ENCODE peak calls at places on chromosomes 1 and 21, in four cellular contexts. One of them, this sample, is unnamed.

GRCh38 chr1:75787524-75787923 is 1.5 kb downstream of the RABGGTB start:
- DNase-seq in GM13977: no peak
- DNase-seq in lower leg skin: no peak
- DNase-seq in neural progenitor cell: no peak
- DNase-seq in this sample: peak; percentile 50

GRCh38 chr1:5481889-5482288 is 510.3 kb downstream of the NPHP4 start:
- DNase-seq in neural progenitor cell: peak; percentile 76
- DNase-seq in lower leg skin: no peak
- DNase-seq in GM13977: no peak
- DNase-seq in this sample: peak; percentile 24

GRCh38 chr1:232868793-232869491 is 63.7 kb downstream of the MAP10 start:
- DNase-seq in neural progenitor cell: no peak
- DNase-seq in GM13977: no peak
- DNase-seq in lower leg skin: peak; percentile 54
- DNase-seq in this sample: no peak

GRCh38 chr1:230986976-230987375 is 8.1 kb downstream of the ARV1 start:
- DNase-seq in lower leg skin: no peak
- DNase-seq in GM13977: no peak
- DNase-seq in neural progenitor cell: no peak
- DNase-seq in this sample: no peak

GRCh38 chr1:6544831-6545230 is 9.5 kb downstream of the NOL9 start:
- DNase-seq in neural progenitor cell: no peak
- DNase-seq in GM13977: no peak
- DNase-seq in lower leg skin: no peak
- DNase-seq in this sample: no peak

GRCh38 chr21:34330055-34330454 is 33.8 kb upstream of the KCNE2 start:
- DNase-seq in neural progenitor cell: no peak
- DNase-seq in lower leg skin: no peak
- DNase-seq in GM13977: no peak
- DNase-seq in this sample: no peak

GRCh38 chr1:95369985-95370670 is 136.1 kb downstream of the RWDD3 start:
- DNase-seq in lower leg skin: no peak
- DNase-seq in neural progenitor cell: no peak
- DNase-seq in GM13977: no peak
- DNase-seq in this sample: no peak

GRCh38 chr1:178311164-178311563 is 185.6 kb downstream of the CLEC20A start:
- DNase-seq in GM13977: no peak
- DNase-seq in neural progenitor cell: no peak
- DNase-seq in lower leg skin: no peak
- DNase-seq in this sample: no peak

GRCh38 chr1:56380556-56380955 is 198.8 kb downstream of the PLPP3 start:
- DNase-seq in lower leg skin: no peak
- DNase-seq in GM13977: no peak
- DNase-seq in neural progenitor cell: no peak
- DNase-seq in this sample: no peak

GRCh38 chr21:46035809-46036695 is 54.5 kb downstream of the COL6A1 start:
- DNase-seq in neural progenitor cell: no peak
- DNase-seq in lower leg skin: no peak
- DNase-seq in GM13977: no peak
- DNase-seq in this sample: no peak

GRCh38 chr1:180922637-180923023 is 9.9 kb downstream of the KIAA1614 start:
- DNase-seq in neural progenitor cell: no peak
- DNase-seq in lower leg skin: no peak
- DNase-seq in GM13977: no peak
- DNase-seq in this sample: no peak

GRCh38 chr1:164608651-164609057 is 49.7 kb downstream of the PBX1 start:
- DNase-seq in lower leg skin: no peak
- DNase-seq in GM13977: no peak
- DNase-seq in neural progenitor cell: no peak
- DNase-seq in this sample: no peak

GRCh38 chr1:178151831-178152230 is 57.9 kb downstream of the RASAL2 start:
- DNase-seq in neural progenitor cell: no peak
- DNase-seq in GM13977: no peak
- DNase-seq in lower leg skin: no peak
- DNase-seq in this sample: no peak

GRCh38 chr1:202671388-202671787 is 38.9 kb downstream of the SYT2 start:
- DNase-seq in lower leg skin: no peak
- DNase-seq in neural progenitor cell: no peak
- DNase-seq in GM13977: no peak
- DNase-seq in this sample: no peak

GRCh38 chr1:11620924-11621323 is 33.3 kb downstream of the FBXO2 start:
- DNase-seq in GM13977: no peak
- DNase-seq in lower leg skin: no peak
- DNase-seq in neural progenitor cell: no peak
- DNase-seq in this sample: no peak

GRCh38 chr1:112826217-112826944 is 111.2 kb upstream of the PPM1J start:
- DNase-seq in GM13977: no peak
- DNase-seq in neural progenitor cell: no peak
- DNase-seq in lower leg skin: no peak
- DNase-seq in this sample: no peak

GRCh38 chr1:226808501-226808900 is 61.9 kb upstream of the PSEN2 start:
- DNase-seq in lower leg skin: no peak
- DNase-seq in neural progenitor cell: no peak
- DNase-seq in GM13977: no peak
- DNase-seq in this sample: no peak

GRCh38 chr1:48677306-48678287 is 99.1 kb downstream of the BEND5 start:
- DNase-seq in lower leg skin: peak; percentile 43
- DNase-seq in neural progenitor cell: peak; percentile 89
- DNase-seq in GM13977: peak; percentile 58
- DNase-seq in this sample: peak; percentile 75

GRCh38 chr1:165129568-165130164 is 226.8 kb downstream of the LMX1A start:
- DNase-seq in neural progenitor cell: peak; percentile 93
- DNase-seq in GM13977: peak; percentile 33
- DNase-seq in lower leg skin: peak; percentile 24
- DNase-seq in this sample: peak; percentile 43

GRCh38 chr1:227885135-227885647 is 62.5 kb downstream of the WNT9A start:
- DNase-seq in neural progenitor cell: no peak
- DNase-seq in GM13977: peak; percentile 14
- DNase-seq in lower leg skin: peak; percentile 13
- DNase-seq in this sample: no peak

GRCh38 chr1:153752561-153753195 is 22.5 kb upstream of the SLC27A3 start:
- DNase-seq in neural progenitor cell: no peak
- DNase-seq in GM13977: no peak
- DNase-seq in lower leg skin: peak; percentile 66
- DNase-seq in this sample: no peak

GRCh38 chr1:116664366-116664983 is 3.1 kb downstream of the IGSF3 start:
- DNase-seq in lower leg skin: no peak
- DNase-seq in GM13977: no peak
- DNase-seq in neural progenitor cell: no peak
- DNase-seq in this sample: no peak

GRCh38 chr1:178055093-178055492 is 38.8 kb upstream of the RASAL2 start:
- DNase-seq in neural progenitor cell: peak; percentile 57
- DNase-seq in lower leg skin: no peak
- DNase-seq in GM13977: no peak
- DNase-seq in this sample: peak; percentile 4

GRCh38 chr1:28259935-28260802 is 851 bp downstream of the SESN2 start:
- DNase-seq in neural progenitor cell: peak; percentile 97
- DNase-seq in GM13977: peak; percentile 40
- DNase-seq in lower leg skin: peak; percentile 56
- DNase-seq in this sample: no peak

GRCh38 chr1:147837129-147837776 is 65.3 kb upstream of the GJA8 start:
- DNase-seq in neural progenitor cell: peak; percentile 15
- DNase-seq in lower leg skin: no peak
- DNase-seq in GM13977: no peak
- DNase-seq in this sample: no peak

GRCh38 chr1:100622966-100623762 is 85.2 kb downstream of the GPR88 start:
- DNase-seq in lower leg skin: no peak
- DNase-seq in neural progenitor cell: no peak
- DNase-seq in GM13977: no peak
- DNase-seq in this sample: no peak

GRCh38 chr1:70455291-70455690 is 44.2 kb downstream of the CTH start:
- DNase-seq in neural progenitor cell: no peak
- DNase-seq in GM13977: no peak
- DNase-seq in lower leg skin: no peak
- DNase-seq in this sample: no peak

GRCh38 chr1:29753244-29753643 is 516.9 kb downstream of the PTPRU start:
- DNase-seq in lower leg skin: no peak
- DNase-seq in GM13977: no peak
- DNase-seq in neural progenitor cell: no peak
- DNase-seq in this sample: no peak

GRCh38 chr1:158153781-158154444 is 26.8 kb upstream of the CD1D start:
- DNase-seq in GM13977: no peak
- DNase-seq in neural progenitor cell: no peak
- DNase-seq in lower leg skin: no peak
- DNase-seq in this sample: no peak

GRCh38 chr21:26469789-26470188 is 103.3 kb downstream of the CYYR1 start:
- DNase-seq in GM13977: no peak
- DNase-seq in lower leg skin: peak; percentile 71
- DNase-seq in neural progenitor cell: no peak
- DNase-seq in this sample: no peak

GRCh38 chr1:150551784-150552691 is 2.8 kb downstream of the ADAMTSL4 start:
- DNase-seq in lower leg skin: peak; percentile 93
- DNase-seq in neural progenitor cell: peak; percentile 46
- DNase-seq in GM13977: no peak
- DNase-seq in this sample: no peak

GRCh38 chr1:242523968-242524570 is 428 bp downstream of the PLD5 start:
- DNase-seq in lower leg skin: no peak
- DNase-seq in GM13977: peak; percentile 67
- DNase-seq in neural progenitor cell: peak; percentile 85
- DNase-seq in this sample: no peak

GRCh38 chr1:27789511-27790154 is 16.6 kb downstream of the STX12 start:
- DNase-seq in lower leg skin: no peak
- DNase-seq in neural progenitor cell: no peak
- DNase-seq in GM13977: no peak
- DNase-seq in this sample: no peak

DNA sequence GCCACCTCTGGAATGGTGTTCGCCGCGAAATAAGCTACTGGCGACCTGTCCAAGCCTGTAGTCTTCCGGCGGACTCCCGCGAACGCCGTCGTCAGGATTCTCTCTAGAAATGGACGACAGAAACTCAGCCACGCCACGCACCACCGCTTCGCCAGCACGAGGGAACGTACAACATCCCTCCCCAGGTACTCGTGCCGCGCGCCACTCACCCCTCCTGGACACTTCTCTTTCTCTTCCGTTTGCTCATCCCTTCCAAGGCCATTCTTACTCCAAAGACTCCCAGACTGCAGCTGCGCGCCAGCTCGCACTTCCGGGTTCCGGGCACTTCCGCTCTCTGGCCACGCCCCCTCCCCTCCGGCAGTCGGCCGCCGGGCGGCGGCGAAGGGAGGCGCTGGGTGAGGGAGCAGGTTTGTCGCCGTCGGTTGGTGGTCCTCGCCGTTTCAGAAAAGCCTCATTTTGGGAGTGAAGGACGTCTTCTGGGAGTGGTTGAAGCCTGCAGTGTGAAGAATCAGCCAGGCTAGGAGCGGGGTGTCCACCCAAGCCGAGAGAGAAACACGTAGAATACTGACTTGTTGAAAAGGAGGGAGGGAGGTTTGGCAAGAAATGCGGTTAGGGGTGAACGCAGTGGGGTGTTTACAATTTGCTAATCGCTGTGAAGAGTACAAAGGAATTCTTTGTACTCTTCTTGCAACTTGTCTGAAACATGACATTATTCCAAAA is at the start of gene RBM34:
- DNase-seq in neural progenitor cell: peak; percentile 96
- DNase-seq in lower leg skin: peak; percentile 90
- DNase-seq in GM13977: peak; percentile 90
- DNase-seq in this sample: peak; percentile 92
- TF ChIP-seq CTCF in neural progenitor cell: peak; percentile 24
- TF ChIP-seq CTCF in lower leg skin: no peak
- TF ChIP-seq CTCF in GM13977: no peak
- TF ChIP-seq CTCF in this sample: peak; percentile 38

DNA sequence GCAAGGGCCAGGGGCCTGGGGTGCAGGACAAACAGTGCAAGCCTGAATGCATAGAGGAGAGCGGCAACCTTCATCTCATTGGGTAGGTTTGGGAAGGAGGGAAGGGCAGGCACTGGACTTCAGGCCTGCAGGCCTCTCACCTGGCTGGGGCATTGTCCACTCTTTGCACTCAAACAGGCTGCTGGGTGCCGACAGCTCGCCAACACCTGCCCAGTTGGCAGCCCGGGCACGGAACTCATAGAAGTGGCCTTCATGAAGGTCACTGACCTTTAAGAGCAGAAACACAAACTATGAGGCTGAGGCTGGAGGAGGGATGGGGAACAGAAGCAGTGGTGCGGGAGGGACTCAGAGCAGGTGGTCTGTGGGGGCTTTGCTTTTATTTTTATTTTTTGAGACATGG is 30.7 kb downstream of the MYOM3 start:
- DNase-seq in neural progenitor cell: no peak
- DNase-seq in GM13977: no peak
- DNase-seq in lower leg skin: no peak
- DNase-seq in this sample: no peak
- TF ChIP-seq CTCF in neural progenitor cell: no peak
- TF ChIP-seq CTCF in GM13977: no peak
- TF ChIP-seq CTCF in lower leg skin: no peak
- TF ChIP-seq CTCF in this sample: no peak

DNA sequence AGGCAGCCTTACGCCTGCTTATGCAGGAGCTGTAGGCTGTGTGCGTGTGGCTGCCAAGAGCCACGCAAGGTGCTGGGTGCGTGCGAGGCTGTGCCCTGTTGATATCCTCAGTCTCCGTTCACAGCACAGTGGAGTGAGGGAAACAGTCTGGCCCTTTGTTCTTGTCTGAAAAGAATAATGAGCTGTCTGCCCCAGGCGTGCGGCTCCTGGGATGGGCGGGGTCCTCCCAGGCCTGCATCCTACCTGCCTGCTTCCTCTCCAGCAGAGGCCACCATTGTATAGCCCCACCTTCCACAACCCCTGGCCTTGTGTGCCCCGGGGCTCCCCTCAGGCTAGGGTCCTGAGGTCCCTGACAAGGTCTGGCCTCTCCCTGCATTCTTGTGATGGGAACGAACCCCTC is 46.9 kb upstream of the KDM4A start:
- DNase-seq in lower leg skin: no peak
- DNase-seq in neural progenitor cell: no peak
- DNase-seq in GM13977: no peak
- DNase-seq in this sample: no peak
- TF ChIP-seq CTCF in lower leg skin: no peak
- TF ChIP-seq CTCF in neural progenitor cell: no peak
- TF ChIP-seq CTCF in GM13977: no peak
- TF ChIP-seq CTCF in this sample: no peak

GRCh38 chr1:190453550-190453949 is 24.1 kb downstream of the BRINP3 start:
- DNase-seq in neural progenitor cell: no peak
- DNase-seq in GM13977: no peak
- DNase-seq in lower leg skin: no peak
- DNase-seq in this sample: peak; percentile 8
- TF ChIP-seq CTCF in neural progenitor cell: no peak
- TF ChIP-seq CTCF in GM13977: no peak
- TF ChIP-seq CTCF in lower leg skin: no peak
- TF ChIP-seq CTCF in this sample: peak; percentile 62

GRCh38 chr1:179365342-179366092 is at the start of gene AXDND1:
- DNase-seq in GM13977: peak; percentile 87
- DNase-seq in lower leg skin: peak; percentile 86
- DNase-seq in neural progenitor cell: peak; percentile 81
- DNase-seq in this sample: peak; percentile 91
- TF ChIP-seq CTCF in GM13977: no peak
- TF ChIP-seq CTCF in lower leg skin: no peak
- TF ChIP-seq CTCF in neural progenitor cell: no peak
- TF ChIP-seq CTCF in this sample: peak; percentile 25